ENCODE peak calls at places on chromosomes 3 and 15, in seven cellular contexts. K is mesendoderm, O is colonic mucosa, H is IMR-90, P is Karpas-422, S is NT2/D1, Z is neuronal stem cell. W is an unnamed sample.

GRCh38 chr15:100772478-100773378 is 106.9 kb upstream of the ALDH1A3 start:
- DNase-seq in S (no peak), K (no peak), P (no peak), O (peak; percentile 10), Z (peak; percentile 14), H (no peak), W (no peak)

GRCh38 chr3:155572085-155572484 is 172.8 kb downstream of the PLCH1 start:
- DNase-seq in P (no peak), H (no peak), Z (no peak), K (no peak), O (no peak), S (no peak), W (no peak)

GRCh38 chr3:81744366-81744765 is 17.1 kb downstream of the GBE1 start:
- DNase-seq in O (no peak), K (peak; percentile 80), Z (no peak), H (peak; percentile 95), S (no peak), P (no peak), W (peak; percentile 33)

GRCh38 chr3:127482216-127483004 is 108.1 kb downstream of the TPRA1 start:
- DNase-seq in Z (no peak), K (no peak), S (no peak), H (peak; percentile 6), P (no peak), O (no peak), W (no peak)

GRCh38 chr15:50315814-50316630 is 39.0 kb downstream of the GABPB1 start:
- DNase-seq in S (no peak), K (peak; percentile 30), O (no peak), P (peak; percentile 82), Z (peak; percentile 15), H (peak; percentile 68), W (no peak)

GRCh38 chr15:58438956-58439355 is 7.2 kb downstream of the LIPC start:
- DNase-seq in O (peak; percentile 71), H (peak; percentile 46), P (peak; percentile 49), K (peak; percentile 66), Z (peak; percentile 12), S (peak; percentile 36), W (no peak)

GRCh38 chr3:53346514-53346913 is 829 bp downstream of the DCP1A start:
- DNase-seq in P (peak; percentile 52), H (no peak), K (peak; percentile 48), Z (peak; percentile 37), S (no peak), O (peak; percentile 26), W (no peak)

GRCh38 chr3:197336348-197336747 is 37.9 kb upstream of the DLG1 start:
- DNase-seq in K (no peak), Z (no peak), P (no peak), S (no peak), O (no peak), H (no peak), W (no peak)

GRCh38 chr3:109994853-109995252 is 657.5 kb upstream of the DPPA4 start:
- DNase-seq in P (no peak), H (no peak), Z (no peak), K (no peak), S (no peak), O (no peak), W (no peak)

GRCh38 chr3:124351430-124352142 is 359.7 kb upstream of the ROPN1 start:
- DNase-seq in O (peak; percentile 34), P (peak; percentile 69), Z (peak; percentile 55), S (peak; percentile 57), K (peak; percentile 86), H (peak; percentile 78), W (peak; percentile 7)

GRCh38 chr3:51671090-51672082 is at the start of gene TEX264:
- DNase-seq in Z (peak; percentile 56), O (peak; percentile 92), K (peak; percentile 85), P (peak; percentile 97), H (peak; percentile 71), S (peak; percentile 69), W (peak; percentile 53)

GRCh38 chr3:194285024-194285858 is 65.9 kb downstream of the CPN2 start:
- DNase-seq in O (no peak), Z (no peak), P (no peak), H (peak; percentile 64), S (no peak), K (no peak), W (no peak)
- H3K9ac ChIP-seq in O (no peak overlapping the region), Z (peak overlapping the region; percentile 51), P (no peak overlapping the region), H (no peak overlapping the region), S (peak overlapping the region; percentile 78), K (no peak overlapping the region), W (no peak overlapping the region)

GRCh38 chr3:15181511-15181910 is 24.5 kb upstream of the CAPN7 start:
- DNase-seq in H (no peak), P (no peak), Z (no peak), O (no peak), K (no peak), S (no peak), W (no peak)
- H3K9ac ChIP-seq in H (no peak overlapping the region), P (no peak overlapping the region), Z (no peak overlapping the region), O (no peak overlapping the region), K (no peak overlapping the region), S (no peak overlapping the region), W (no peak overlapping the region)

GRCh38 chr3:115500795-115501194 is 122.5 kb upstream of the GAP43 start:
- DNase-seq in Z (no peak), H (no peak), P (no peak), O (no peak), K (no peak), S (no peak), W (no peak)
- H3K9ac ChIP-seq in Z (no peak overlapping the region), H (no peak overlapping the region), P (no peak overlapping the region), O (no peak overlapping the region), K (no peak overlapping the region), S (no peak overlapping the region), W (no peak overlapping the region)

GRCh38 chr3:134029256-134029733 is 430 bp downstream of the SLCO2A1 start:
- DNase-seq in K (peak; percentile 46), P (no peak), S (no peak), O (peak; percentile 17), Z (no peak), H (peak; percentile 15), W (no peak)
- H3K9ac ChIP-seq in K (peak overlapping the region; percentile 70), P (no peak overlapping the region), S (peak overlapping the region; percentile 81), O (no peak overlapping the region), Z (peak overlapping the region; percentile 85), H (peak overlapping the region; percentile 45), W (no peak overlapping the region)

GRCh38 chr3:65550137-65550536 is 488.6 kb downstream of the MAGI1 start:
- DNase-seq in Z (no peak), K (no peak), O (no peak), H (no peak), P (no peak), S (no peak), W (no peak)

GRCh38 chr3:65548848-65549625 is 489.7 kb downstream of the MAGI1 start:
- DNase-seq in S (peak; percentile 20), K (peak; percentile 64), H (no peak), Z (peak; percentile 44), O (peak; percentile 18), P (no peak), W (no peak)

GRCh38 chr3:65549626-65549959 is 489.1 kb downstream of the MAGI1 start:
- DNase-seq in S (no peak), P (no peak), Z (no peak), K (no peak), H (no peak), O (no peak), W (no peak)

GRCh38 chr3:65556934-65557577 is 481.7 kb downstream of the MAGI1 start:
- DNase-seq in P (no peak), H (no peak), S (no peak), K (no peak), Z (no peak), O (no peak), W (no peak)

GRCh38 chr3:65551945-65552344 is 486.8 kb downstream of the MAGI1 start:
- DNase-seq in K (peak; percentile 62), O (no peak), H (no peak), S (no peak), Z (no peak), P (no peak), W (no peak)
- H3K9ac ChIP-seq in K (no peak overlapping the region), O (no peak overlapping the region), H (no peak overlapping the region), S (no peak overlapping the region), Z (no peak overlapping the region), P (no peak overlapping the region), W (no peak overlapping the region)

DNA sequence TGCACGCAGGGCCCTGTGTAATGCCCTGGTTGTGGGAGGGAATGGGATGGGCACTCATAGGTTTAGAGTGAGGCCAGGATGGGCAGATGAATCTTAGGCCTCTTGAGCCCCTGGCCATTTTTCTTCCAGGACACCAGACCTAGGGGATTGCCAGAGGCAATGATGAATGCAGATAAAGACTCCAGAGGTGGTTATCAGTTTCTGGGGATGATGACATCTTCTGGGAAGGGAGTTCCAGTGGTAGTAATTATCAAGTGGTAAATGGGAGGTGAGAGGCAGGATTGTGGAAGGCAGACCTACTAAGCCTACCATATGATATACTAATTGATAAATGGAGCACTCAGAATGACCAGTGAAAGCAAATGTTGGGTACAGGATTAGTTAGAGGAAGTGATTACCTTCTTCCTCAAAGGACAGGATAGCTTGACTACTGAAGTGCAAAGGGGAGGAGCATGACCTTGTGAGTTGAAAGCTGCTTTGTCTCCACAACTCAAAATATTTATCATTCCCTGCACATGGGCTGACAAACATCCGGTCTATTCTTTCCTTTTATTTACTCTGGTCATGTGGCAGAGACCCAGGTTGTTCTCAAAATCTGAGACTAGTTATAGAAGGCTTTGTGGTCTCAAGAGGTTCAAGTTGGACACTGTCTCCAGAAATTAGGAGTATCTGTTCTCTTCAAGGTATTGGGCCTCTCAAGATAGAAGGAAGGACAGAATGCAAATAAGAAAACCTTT is 10.2 kb upstream of the MAPK6 start:
- DNase-seq in O (no peak), H (no peak), Z (no peak), K (peak; percentile 93), P (no peak), S (no peak), W (no peak)
- H3K9ac ChIP-seq in O (no peak overlapping the region), H (no peak overlapping the region), Z (no peak overlapping the region), K (no peak overlapping the region), P (no peak overlapping the region), S (no peak overlapping the region), W (no peak overlapping the region)